ENCODE peak calls at places on chromosomes 3 and 15, in nine cellular contexts. M is mesendoderm, P is left lung, Y is neural progenitor cell, W is spleen, O is sigmoid colon, H is Peyer's patch, S is fibroblast of lung, Z is stomach. L is an unnamed sample.

GRCh38 chr3:50512131-50512530 is 8.7 kb upstream of the CACNA2D2 start:
- DNase-seq in S (no peak), W (no peak), M (no peak), Y (no peak), H (no peak), P (no peak), O (no peak), Z (no peak), L (no peak)

GRCh38 chr15:60477991-60478632 is 830 bp downstream of the ICE2 start:
- DNase-seq in M (peak; percentile 68), S (peak; percentile 39), O (no peak), H (no peak), Y (peak; percentile 9), Z (no peak), P (no peak), W (no peak), L (no peak)

GRCh38 chr15:41556657-41557056 is 2.4 kb upstream of the TYRO3 start:
- DNase-seq in H (no peak), M (no peak), Y (no peak), S (no peak), W (no peak), Z (no peak), O (no peak), P (no peak), L (no peak)

GRCh38 chr15:63986751-63987341 is 59.4 kb downstream of the DAPK2 start:
- DNase-seq in S (no peak), P (peak; percentile 53), H (peak; percentile 66), W (peak; percentile 87), Y (no peak), M (no peak), O (no peak), Z (peak; percentile 23), L (no peak)

GRCh38 chr3:77815467-77815866 is 775.6 kb downstream of the ROBO2 start:
- DNase-seq in H (no peak), O (no peak), Y (peak; percentile 51), S (no peak), P (no peak), Z (no peak), W (no peak), M (peak; percentile 49), L (no peak)

GRCh38 chr3:57856675-57857074 is 100.6 kb downstream of the SLMAP start:
- DNase-seq in H (no peak), W (no peak), O (no peak), P (no peak), Y (no peak), S (peak; percentile 31), Z (no peak), M (peak; percentile 39), L (no peak)

GRCh38 chr3:12810013-12810780 is 13.7 kb downstream of the CAND2 start:
- DNase-seq in O (peak; percentile 98), S (peak; percentile 89), H (peak; percentile 98), Z (peak; percentile 98), P (peak; percentile 96), M (peak; percentile 95), Y (peak; percentile 99), W (peak; percentile 97), L (peak; percentile 97)

GRCh38 chr3:172142074-172143059 is 103.0 kb downstream of the FNDC3B start:
- DNase-seq in Y (peak; percentile 64), M (peak; percentile 72), S (peak; percentile 86), W (no peak), Z (no peak), P (no peak), H (peak; percentile 60), O (no peak), L (no peak)

GRCh38 chr3:45098315-45098714 is 47.9 kb downstream of the CDCP1 start:
- DNase-seq in M (no peak), S (peak; percentile 47), Y (no peak), Z (no peak), W (no peak), P (no peak), H (no peak), O (no peak), L (no peak)

GRCh38 chr15:65318870-65319356 is 14.4 kb downstream of the RNU5B-1 start:
- DNase-seq in Y (peak; percentile 88), P (peak; percentile 79), H (peak; percentile 88), Z (peak; percentile 83), W (peak; percentile 89), S (peak; percentile 77), O (peak; percentile 89), M (peak; percentile 88), L (peak; percentile 70)

GRCh38 chr15:28123408-28124023 is 24.4 kb upstream of the OCA2 start:
- DNase-seq in Y (peak; percentile 83), W (no peak), P (no peak), S (peak; percentile 69), M (peak; percentile 85), Z (peak; percentile 77), O (no peak), H (peak; percentile 81), L (peak; percentile 78)

GRCh38 chr3:38645076-38645475 is 4.4 kb downstream of the SCN5A start:
- DNase-seq in S (no peak), Y (no peak), Z (no peak), P (no peak), H (no peak), M (no peak), W (peak; percentile 38), O (peak; percentile 24), L (no peak)

GRCh38 chr3:7508821-7509220 is 647.9 kb downstream of the GRM7 start:
- DNase-seq in Y (no peak), P (no peak), W (no peak), O (no peak), Z (no peak), S (no peak), H (no peak), M (no peak), L (no peak)

GRCh38 chr3:22922317-22922716 is 280.8 kb upstream of the UBE2E2 start:
- DNase-seq in Z (no peak), M (peak; percentile 28), P (no peak), O (no peak), H (no peak), Y (peak; percentile 10), W (no peak), S (peak; percentile 10), L (no peak)

GRCh38 chr3:71254251-71254650 is 329.3 kb downstream of the FOXP1 start:
- DNase-seq in P (no peak), H (peak; percentile 53), Z (peak; percentile 55), O (no peak), Y (no peak), W (no peak), S (no peak), M (no peak), L (no peak)

GRCh38 chr3:141386611-141387110 is 18.4 kb downstream of the ZBTB38 start:
- DNase-seq in W (no peak), S (peak; percentile 93), P (no peak), H (no peak), M (no peak), Y (no peak), Z (no peak), O (no peak), L (no peak)
- H3K4me3 ChIP-seq in W (peak overlapping the region; percentile 5), S (peak overlapping the region; percentile 66), P (peak overlapping the region; percentile 17), H (peak overlapping the region; percentile 1), M (no peak overlapping the region), Y (no peak overlapping the region), Z (peak overlapping the region; percentile 6), O (peak overlapping the region; percentile 17), L (no peak overlapping the region)

DNA sequence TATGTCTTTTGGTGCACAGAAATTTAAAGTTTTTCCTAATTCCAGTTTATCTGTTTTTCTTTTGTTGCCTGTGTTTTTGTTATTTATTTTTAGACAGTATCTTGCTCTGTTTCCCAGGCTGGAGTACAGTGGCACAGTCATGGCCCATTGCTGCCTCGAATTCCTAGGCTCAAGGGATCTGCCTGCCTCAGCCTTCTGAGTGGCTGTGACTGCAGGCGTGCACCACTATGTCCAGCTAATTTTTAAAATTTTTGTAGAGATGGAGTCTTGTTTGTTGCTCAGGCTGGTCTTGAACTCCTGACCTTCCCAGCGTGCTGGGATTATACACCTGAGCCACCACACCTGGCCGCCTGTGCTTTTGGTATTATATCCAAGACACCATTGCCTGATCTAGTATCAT is 22.8 kb downstream of the KAT2B start:
- DNase-seq in M (no peak), H (no peak), P (no peak), Z (no peak), Y (no peak), W (no peak), S (no peak), O (no peak), L (no peak)
- H3K4me1 ChIP-seq in M (no peaks in the 10 kb centered on the region), H (no peaks in the 10 kb centered on the region), P (no peaks in the 10 kb centered on the region), Z (peaks cover 14% of the 10 kb centered on the region), Y (peaks cover 10% of the 10 kb centered on the region), W (peaks cover 83% of the 10 kb centered on the region), S (no peaks in the 10 kb centered on the region), O (no peaks in the 10 kb centered on the region), L (peaks cover 3% of the 10 kb centered on the region)

DNA sequence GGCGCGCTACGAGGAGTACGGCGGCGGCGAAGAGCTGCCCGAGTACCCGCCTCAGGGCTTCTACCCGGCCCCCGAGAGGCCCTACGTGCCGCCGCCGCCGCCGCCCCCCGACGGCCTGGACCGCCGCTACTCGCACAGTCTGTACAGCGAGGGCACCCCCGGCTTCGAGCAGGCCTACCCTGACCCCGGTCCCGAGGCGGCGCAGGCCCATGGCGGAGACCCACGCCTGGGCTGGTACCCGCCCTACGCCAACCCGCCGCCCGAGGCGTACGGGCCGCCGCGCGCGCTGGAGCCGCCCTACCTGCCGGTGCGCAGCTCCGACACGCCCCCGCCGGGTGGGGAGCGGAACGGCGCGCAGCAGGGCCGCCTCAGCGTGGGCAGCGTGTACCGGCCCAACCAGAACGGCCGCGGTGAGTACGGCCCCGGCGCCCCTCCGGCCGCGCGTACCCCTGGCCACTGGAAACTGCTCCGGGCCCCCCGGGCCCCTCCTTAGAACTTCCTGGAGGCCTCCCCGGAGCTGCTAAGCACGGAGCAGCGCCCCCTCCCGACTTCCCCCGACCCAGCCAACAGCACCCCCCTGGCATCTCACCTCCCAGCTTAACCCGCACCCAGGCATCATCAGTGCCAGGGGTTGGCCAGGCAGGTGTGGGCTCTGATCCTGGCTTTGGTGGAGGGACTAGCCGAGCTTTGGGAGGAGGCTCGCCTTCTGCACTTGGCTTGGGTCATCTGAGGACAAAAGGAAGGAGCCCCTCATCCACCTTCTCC is 1.4 kb downstream of the LOXL1 start:
- DNase-seq in O (no peak), M (peak; percentile 64), Y (peak; percentile 82), Z (peak; percentile 82), S (peak; percentile 48), W (peak; percentile 95), H (peak; percentile 85), P (peak; percentile 66), L (peak; percentile 74)
- H3K4me3 ChIP-seq in O (peak overlapping the region; percentile 62), M (peak overlapping the region; percentile 25), Y (peak overlapping the region; percentile 69), Z (peak overlapping the region; percentile 59), S (peak overlapping the region; percentile 85), W (peak overlapping the region; percentile 54), H (peak overlapping the region; percentile 78), P (peak overlapping the region; percentile 62), L (no peak overlapping the region)

GRCh38 chr15:100934735-100935134 is 15.6 kb downstream of the LRRK1 start:
- DNase-seq in P (no peak), M (peak; percentile 51), O (no peak), Y (no peak), H (no peak), W (no peak), Z (no peak), S (no peak), L (no peak)

GRCh38 chr15:100934166-100934565 is 15.0 kb downstream of the LRRK1 start:
- DNase-seq in H (no peak), O (no peak), Z (no peak), S (no peak), W (no peak), Y (no peak), M (no peak), P (no peak), L (no peak)

GRCh38 chr15:100940785-100941379 is 21.7 kb downstream of the LRRK1 start:
- DNase-seq in H (no peak), W (no peak), O (no peak), Y (no peak), M (no peak), P (no peak), S (no peak), Z (no peak), L (no peak)

GRCh38 chr15:100939786-100940185 is 20.6 kb downstream of the LRRK1 start:
- DNase-seq in Z (no peak), O (no peak), W (no peak), H (no peak), Y (no peak), M (no peak), S (no peak), P (no peak), L (no peak)

GRCh38 chr15:100937171-100937570 is 18.0 kb downstream of the LRRK1 start:
- DNase-seq in H (no peak), M (no peak), Z (no peak), S (no peak), P (no peak), O (no peak), W (no peak), Y (no peak), L (no peak)
- H3K4me1 ChIP-seq in H (no peaks in the 10 kb centered on the region), M (no peaks in the 10 kb centered on the region), Z (no peaks in the 10 kb centered on the region), S (no peaks in the 10 kb centered on the region), P (no peaks in the 10 kb centered on the region), O (no peaks in the 10 kb centered on the region), W (peaks cover 64% of the 10 kb centered on the region), Y (no peaks in the 10 kb centered on the region), L (no peaks in the 10 kb centered on the region)

L was measured in mucosa of descending colon.